ENCODE peak calls at places on chromosome 22, in four cellular contexts. One of them, this sample, is unnamed.

GRCh38 chr22:17896552-17896951 is 122.3 kb upstream of the BID start:
- DNase-seq in H9: peak
- DNase-seq in IMR-90: peak
- DNase-seq in H1: peak
- DNase-seq in this sample: no peak

GRCh38 chr22:39457047-39457545 is 284 bp downstream of the MGAT3 start:
- DNase-seq in H9: no peak
- DNase-seq in IMR-90: no peak
- DNase-seq in H1: no peak
- DNase-seq in this sample: no peak

GRCh38 chr22:36386900-36387663 is 685 bp downstream of the MYH9 start:
- DNase-seq in H9: no peak
- DNase-seq in IMR-90: no peak
- DNase-seq in H1: no peak
- DNase-seq in this sample: no peak

GRCh38 chr22:22870577-22871398 is 16.8 kb upstream of the IGLL5 start:
- DNase-seq in H9: peak
- DNase-seq in IMR-90: no peak
- DNase-seq in H1: no peak
- DNase-seq in this sample: no peak

GRCh38 chr22:44100411-44100810 is 76.3 kb downstream of the PARVB start:
- DNase-seq in H9: no peak
- DNase-seq in IMR-90: no peak
- DNase-seq in H1: no peak
- DNase-seq in this sample: no peak

GRCh38 chr22:30890689-30891442 is 77.7 kb downstream of the MORC2 start:
- DNase-seq in H9: peak
- DNase-seq in IMR-90: peak
- DNase-seq in H1: peak
- DNase-seq in this sample: peak

GRCh38 chr22:35089139-35089538 is 23.2 kb downstream of the ISX start:
- DNase-seq in H9: no peak
- DNase-seq in IMR-90: no peak
- DNase-seq in H1: no peak
- DNase-seq in this sample: no peak

GRCh38 chr22:39973656-39974055 is 13.5 kb downstream of the TMA7B start:
- DNase-seq in H9: no peak
- DNase-seq in IMR-90: no peak
- DNase-seq in H1: no peak
- DNase-seq in this sample: no peak

GRCh38 chr22:47307812-47308211 is 545.4 kb downstream of the TBC1D22A start:
- DNase-seq in H9: no peak
- DNase-seq in IMR-90: peak
- DNase-seq in H1: no peak
- DNase-seq in this sample: no peak

GRCh38 chr22:31289335-31289734 is 3.0 kb downstream of the PIK3IP1 start:
- DNase-seq in H9: no peak
- DNase-seq in IMR-90: no peak
- DNase-seq in H1: no peak
- DNase-seq in this sample: no peak

GRCh38 chr22:39666495-39666894 is 95.9 kb downstream of the CACNA1I start:
- DNase-seq in H9: no peak
- DNase-seq in IMR-90: no peak
- DNase-seq in H1: no peak
- DNase-seq in this sample: no peak

GRCh38 chr22:45335021-45335818 is 25.5 kb downstream of the FAM118A start:
- DNase-seq in H9: peak
- DNase-seq in IMR-90: no peak
- DNase-seq in H1: peak
- DNase-seq in this sample: no peak

GRCh38 chr22:45337536-45337935 is 27.8 kb downstream of the FAM118A start:
- DNase-seq in H9: no peak
- DNase-seq in IMR-90: no peak
- DNase-seq in H1: no peak
- DNase-seq in this sample: no peak

GRCh38 chr22:45338795-45339194 is 29.1 kb downstream of the FAM118A start:
- DNase-seq in H9: no peak
- DNase-seq in IMR-90: no peak
- DNase-seq in H1: no peak
- DNase-seq in this sample: no peak

GRCh38 chr22:45335854-45336492 is 26.2 kb downstream of the FAM118A start:
- DNase-seq in H9: no peak
- DNase-seq in IMR-90: no peak
- DNase-seq in H1: no peak
- DNase-seq in this sample: no peak

DNA sequence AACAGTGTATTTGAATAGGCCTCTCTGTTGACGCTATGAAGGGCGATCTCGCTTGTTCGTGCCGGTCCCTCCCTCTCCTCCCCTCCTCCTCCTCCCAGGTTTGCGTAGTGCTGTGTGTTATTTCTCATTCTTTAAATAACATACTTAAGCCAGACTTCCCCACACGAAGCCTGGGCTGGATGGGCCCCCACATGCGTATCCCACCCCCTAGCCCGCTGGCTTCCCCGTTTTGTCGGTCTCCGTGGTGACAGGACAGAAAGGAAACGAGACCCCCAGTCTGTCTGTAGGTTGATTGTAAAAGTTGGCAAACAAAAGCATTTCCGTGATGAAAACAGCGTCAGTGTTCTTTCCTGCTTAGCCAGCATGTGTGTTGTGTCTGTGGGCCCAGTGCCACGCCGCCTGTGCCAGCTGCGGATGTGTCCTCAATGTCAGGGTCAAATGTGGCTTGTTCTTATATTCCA is 27.3 kb downstream of the FAM118A start:
- DNase-seq in H9: no peak
- DNase-seq in IMR-90: no peak
- DNase-seq in H1: no peak
- DNase-seq in this sample: no peak
- H3K4me2 ChIP-seq in H9: no peak
- H3K4me2 ChIP-seq in IMR-90: no peak
- H3K4me2 ChIP-seq in H1: no peak
- H3K4me2 ChIP-seq in this sample: no peak

DNA sequence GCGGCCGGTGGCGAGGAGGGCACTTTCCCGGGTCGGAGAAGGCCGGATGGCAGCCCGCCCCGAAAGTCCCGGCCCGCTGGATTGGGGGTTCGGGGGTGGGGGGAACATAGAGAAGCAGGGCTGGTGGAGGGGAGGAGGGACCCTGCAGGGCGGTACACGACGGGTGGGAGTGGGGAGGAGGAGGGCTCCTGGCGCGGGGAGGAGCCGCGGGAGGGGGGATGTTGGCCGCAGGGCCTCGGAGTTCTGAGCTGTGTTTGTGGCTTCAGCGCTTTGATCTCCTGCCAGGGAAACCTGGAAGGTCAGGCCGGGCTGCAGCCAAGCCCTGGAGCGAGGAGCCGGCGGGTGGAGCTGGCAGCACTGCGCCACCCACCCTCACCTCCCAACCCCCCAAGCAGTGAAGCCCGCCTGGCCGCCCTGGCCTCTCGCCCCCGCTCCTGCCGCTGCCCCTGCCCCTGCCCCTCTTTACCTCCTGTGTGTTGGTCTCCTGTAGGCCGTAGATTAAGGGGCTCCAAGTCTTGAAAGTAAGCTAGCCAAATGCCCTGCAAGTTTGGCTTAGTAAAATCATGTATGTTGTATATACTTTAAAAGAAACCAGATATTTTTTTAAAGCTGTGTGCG is 30.9 kb downstream of the C22orf31 start:
- DNase-seq in H9: peak
- DNase-seq in IMR-90: peak
- DNase-seq in H1: peak
- DNase-seq in this sample: peak
- H4K8ac ChIP-seq in H9: no peak
- H4K8ac ChIP-seq in IMR-90: peak
- H4K8ac ChIP-seq in H1: no peak
- H4K8ac ChIP-seq in this sample: no peak

GRCh38 chr22:24525416-24526037 is 29.4 kb downstream of the GUCD1 start:
- DNase-seq in H9: peak
- DNase-seq in IMR-90: peak
- DNase-seq in H1: peak
- DNase-seq in this sample: peak
- H2AFZ ChIP-seq in H9: no peak
- H2AFZ ChIP-seq in IMR-90: peak
- H2AFZ ChIP-seq in H1: no peak
- H2AFZ ChIP-seq in this sample: no peak

DNA sequence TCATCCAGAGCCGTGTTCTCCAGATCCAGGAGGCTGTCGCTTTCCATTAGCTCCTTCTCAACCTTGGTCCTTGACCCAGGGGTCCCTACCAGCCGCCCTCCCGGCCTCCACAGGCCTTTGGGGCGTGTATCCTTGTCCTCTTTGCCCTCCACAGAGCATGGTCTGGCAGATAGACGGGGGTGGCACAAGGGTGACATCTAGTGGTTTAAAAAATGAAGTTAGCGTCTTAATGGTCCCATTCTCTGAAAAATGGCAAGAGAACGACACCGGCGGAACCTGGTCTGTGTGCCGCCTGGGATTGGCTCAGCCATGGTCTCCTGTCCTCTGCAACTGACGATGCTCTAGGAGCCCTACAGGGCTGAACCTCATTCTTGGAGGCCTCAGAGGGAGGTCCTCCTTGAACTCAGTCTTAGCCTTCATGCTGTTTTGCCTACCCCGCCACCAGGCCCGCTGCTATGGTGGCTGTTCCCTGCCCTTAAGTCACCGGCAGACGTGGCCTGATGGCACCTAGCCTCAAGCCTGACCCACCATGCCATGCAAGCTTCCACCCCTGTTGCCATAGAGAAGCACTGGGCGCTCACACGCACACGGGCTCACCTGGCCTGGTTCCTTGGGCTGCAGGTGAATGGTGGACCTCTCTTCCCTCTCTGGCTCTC is 152.1 kb upstream of the SYN3 start:
- DNase-seq in H9: peak
- DNase-seq in IMR-90: peak
- DNase-seq in H1: peak
- DNase-seq in this sample: peak
- H3K4me2 ChIP-seq in H9: no peak
- H3K4me2 ChIP-seq in IMR-90: no peak
- H3K4me2 ChIP-seq in H1: no peak
- H3K4me2 ChIP-seq in this sample: no peak

DNA sequence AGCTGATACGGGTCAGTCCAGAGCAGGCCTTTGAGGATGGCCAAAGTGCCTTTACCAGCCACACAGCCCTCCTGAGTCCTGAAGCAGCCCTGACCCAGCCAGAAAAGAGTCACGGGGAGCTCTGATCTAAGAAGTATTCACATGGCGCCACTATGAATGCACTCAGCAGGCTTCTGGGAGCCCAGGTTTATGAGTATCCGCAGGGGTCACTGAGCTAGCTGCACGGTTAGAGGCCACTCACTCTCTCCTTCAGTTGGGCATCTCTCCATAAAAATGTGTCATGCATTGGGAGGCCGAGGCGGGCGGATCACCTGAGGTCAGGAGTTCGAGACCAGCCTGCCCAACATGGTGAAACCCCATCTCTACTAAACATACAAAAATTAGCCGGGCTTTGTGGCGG is 10.3 kb downstream of the KIAA1671 start:
- DNase-seq in H9: no peak
- DNase-seq in IMR-90: no peak
- DNase-seq in H1: no peak
- DNase-seq in this sample: no peak
- H4K8ac ChIP-seq in H9: no peak
- H4K8ac ChIP-seq in IMR-90: no peak
- H4K8ac ChIP-seq in H1: no peak
- H4K8ac ChIP-seq in this sample: no peak

GRCh38 chr22:26589845-26590524 is at the start of gene TPST2:
- DNase-seq in H9: peak
- DNase-seq in IMR-90: peak
- DNase-seq in H1: peak
- DNase-seq in this sample: peak

GRCh38 chr22:26589367-26589844 is 526 bp downstream of the TPST2 start:
- DNase-seq in H9: no peak
- DNase-seq in IMR-90: peak
- DNase-seq in H1: peak
- DNase-seq in this sample: peak

GRCh38 chr22:26590525-26590858 is 560 bp upstream of the TPST2 start:
- DNase-seq in H9: no peak
- DNase-seq in IMR-90: no peak
- DNase-seq in H1: no peak
- DNase-seq in this sample: no peak

GRCh38 chr22:26587991-26588613 is 1.8 kb downstream of the TPST2 start:
- DNase-seq in H9: no peak
- DNase-seq in IMR-90: no peak
- DNase-seq in H1: no peak
- DNase-seq in this sample: no peak

GRCh38 chr22:26588749-26589366 is 1.1 kb downstream of the TPST2 start:
- DNase-seq in H9: no peak
- DNase-seq in IMR-90: no peak
- DNase-seq in H1: no peak
- DNase-seq in this sample: no peak
- H2AFZ ChIP-seq in H9: no peak
- H2AFZ ChIP-seq in IMR-90: peak
- H2AFZ ChIP-seq in H1: no peak
- H2AFZ ChIP-seq in this sample: peak

DNA sequence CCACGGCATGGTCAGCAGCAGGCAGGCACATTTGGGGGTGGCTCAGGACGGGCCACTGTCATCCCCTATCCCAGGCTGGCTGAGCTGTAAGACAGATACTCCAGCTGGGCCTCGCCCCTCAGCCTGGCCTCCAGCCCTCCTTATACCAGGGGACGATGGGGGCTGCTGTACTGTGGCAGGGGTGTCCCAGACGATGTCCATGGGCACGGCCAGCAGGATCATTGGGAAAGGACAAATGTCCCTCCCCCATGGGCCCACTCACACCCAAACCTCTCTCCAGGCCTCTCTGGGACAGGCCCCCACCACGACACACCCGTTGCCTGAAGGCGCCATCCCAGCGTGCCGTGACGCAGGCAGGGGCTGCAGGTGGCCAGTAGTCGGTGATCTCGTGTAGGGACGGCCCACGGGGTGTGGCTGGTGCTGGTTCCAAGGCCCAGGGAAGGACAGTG is 1.5 kb upstream of the IL17REL start:
- DNase-seq in H9: peak
- DNase-seq in IMR-90: no peak
- DNase-seq in H1: peak
- DNase-seq in this sample: no peak
- H3K4me2 ChIP-seq in H9: no peak
- H3K4me2 ChIP-seq in IMR-90: no peak
- H3K4me2 ChIP-seq in H1: peak
- H3K4me2 ChIP-seq in this sample: no peak

GRCh38 chr22:38180841-38181452 is 683 bp downstream of the PLA2G6 start:
- DNase-seq in H9: no peak
- DNase-seq in IMR-90: no peak
- DNase-seq in H1: no peak
- DNase-seq in this sample: no peak
- H4K8ac ChIP-seq in H9: peak
- H4K8ac ChIP-seq in IMR-90: peak
- H4K8ac ChIP-seq in H1: peak
- H4K8ac ChIP-seq in this sample: peak

GRCh38 chr22:27568265-27568664 is 233.3 kb downstream of the MN1 start:
- DNase-seq in H9: no peak
- DNase-seq in IMR-90: no peak
- DNase-seq in H1: no peak
- DNase-seq in this sample: no peak
- H2AFZ ChIP-seq in H9: no peak
- H2AFZ ChIP-seq in IMR-90: no peak
- H2AFZ ChIP-seq in H1: no peak
- H2AFZ ChIP-seq in this sample: no peak

This sample was measured in neuronal stem cell.